ENCODE peak calls at places on chromosomes 4 and X, in four cellular contexts. D is prostate gland, E is breast epithelium, G is upper lobe of left lung. I is an unnamed sample.

GRCh38 chr4:156294577-156294976 is 340.9 kb upstream of the CTSO start:
- DNase-seq in D (no peak), E (no peak), G (peak; percentile 21), I (no peak)

GRCh38 chr4:40475609-40476008 is 140.5 kb downstream of the CHRNA9 start:
- DNase-seq in E (no peak), D (no peak), G (peak; percentile 47), I (no peak)

GRCh38 chrX:141652315-141652714 is 46.2 kb downstream of the SPANXD start:
- DNase-seq in D (no peak), E (no peak), G (no peak), I (no peak)

GRCh38 chrX:111244238-111244750 is 26.0 kb downstream of the CAPN6 start:
- DNase-seq in D (no peak), E (no peak), G (no peak), I (no peak)

GRCh38 chr4:13331827-13332226 is 152.3 kb downstream of the RAB28 start:
- DNase-seq in G (no peak), D (peak; percentile 42), E (no peak), I (no peak)

GRCh38 chr4:19224820-19225219 is 1026.9 kb upstream of the SLIT2 start:
- DNase-seq in E (no peak), G (no peak), D (no peak), I (no peak)

GRCh38 chr4:2049381-2049780 is 9.7 kb upstream of the NAT8L start:
- DNase-seq in D (no peak), G (no peak), E (no peak), I (no peak)

GRCh38 chr4:122663814-122664610 is 43.1 kb upstream of the IL21 start:
- DNase-seq in D (no peak), E (no peak), G (no peak), I (no peak)

GRCh38 chr4:102639602-102640001 is 121.2 kb downstream of the MANBA start:
- DNase-seq in G (no peak), D (no peak), E (no peak), I (no peak)

GRCh38 chrX:134172588-134173259 is 64.3 kb upstream of the CCDC160 start:
- DNase-seq in G (no peak), D (peak; percentile 33), E (no peak), I (no peak)

GRCh38 chr4:165210566-165210965 is 3.2 kb downstream of the KLHL2 start:
- DNase-seq in E (no peak), G (no peak), D (no peak), I (no peak)

GRCh38 chr4:14752341-14753046 is 249.8 kb upstream of the CPEB2 start:
- DNase-seq in G (no peak), E (no peak), D (no peak), I (no peak)
- TF ChIP-seq POLR2AphosphoS5 in G (no peak), E (no peak), D (no peak), I (no peak)

DNA sequence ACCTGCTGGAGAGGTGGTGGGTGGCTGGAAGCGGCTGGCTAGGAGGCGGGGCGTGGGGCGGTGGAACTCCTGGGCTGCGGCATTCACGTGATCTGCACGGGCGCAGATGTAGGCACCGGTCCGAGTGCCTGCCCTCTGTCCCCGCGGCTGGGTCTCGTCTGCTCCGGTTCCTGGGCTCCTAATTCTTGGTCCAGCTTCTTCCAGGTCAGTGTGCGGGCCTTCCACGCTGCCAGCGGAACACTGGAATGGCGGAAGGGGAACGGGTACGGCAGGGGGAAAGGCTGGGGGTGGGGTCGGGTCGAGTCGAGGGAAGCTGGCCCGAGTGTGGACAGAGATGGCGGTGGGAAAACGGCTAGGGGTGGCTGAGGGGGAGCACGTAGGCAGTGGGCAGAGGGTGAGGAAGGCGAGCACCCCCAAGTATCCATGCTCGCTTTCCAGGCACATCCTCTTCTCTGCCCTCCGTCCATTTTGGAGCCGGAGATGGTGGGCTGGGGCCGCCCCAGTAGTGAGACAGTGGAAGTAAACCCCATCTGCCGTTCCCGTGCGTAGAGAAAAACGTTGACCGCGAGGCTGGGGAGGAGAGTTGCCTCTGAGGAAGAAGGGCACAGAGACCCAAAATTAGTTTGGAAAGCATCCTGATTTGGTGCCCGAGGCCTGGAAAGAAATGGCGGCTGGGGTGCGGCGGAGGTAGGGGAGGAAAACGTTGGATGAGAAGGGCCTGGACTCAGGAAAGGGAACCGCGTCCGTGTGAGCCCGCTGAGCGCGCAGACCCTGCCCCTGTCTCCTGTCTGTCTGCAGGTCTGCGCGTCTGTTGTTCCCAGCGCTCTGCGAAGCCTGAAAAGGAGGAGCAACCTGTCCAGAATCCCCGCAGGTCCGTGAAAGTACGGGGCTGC is at the start of gene TCEAL4:
- DNase-seq in D (peak; percentile 53), G (peak; percentile 63), E (peak; percentile 66), I (peak; percentile 25)
- TF ChIP-seq POLR2A in D (peak; percentile 60), G (peak; percentile 51), E (no peak), I (no peak)

GRCh38 chr4:76215120-76215519 is 1.5 kb upstream of the SCARB2 start:
- DNase-seq in E (peak; percentile 57), G (no peak), D (peak; percentile 80), I (no peak)

GRCh38 chr4:76216975-76217814 is 3.6 kb upstream of the SCARB2 start:
- DNase-seq in D (no peak), G (no peak), E (no peak), I (no peak)

GRCh38 chr4:76216521-76216920 is 2.9 kb upstream of the SCARB2 start:
- DNase-seq in E (no peak), G (no peak), D (no peak), I (no peak)

GRCh38 chr4:76224193-76224592 is 10.6 kb upstream of the SCARB2 start:
- DNase-seq in G (no peak), D (no peak), E (no peak), I (no peak)

DNA sequence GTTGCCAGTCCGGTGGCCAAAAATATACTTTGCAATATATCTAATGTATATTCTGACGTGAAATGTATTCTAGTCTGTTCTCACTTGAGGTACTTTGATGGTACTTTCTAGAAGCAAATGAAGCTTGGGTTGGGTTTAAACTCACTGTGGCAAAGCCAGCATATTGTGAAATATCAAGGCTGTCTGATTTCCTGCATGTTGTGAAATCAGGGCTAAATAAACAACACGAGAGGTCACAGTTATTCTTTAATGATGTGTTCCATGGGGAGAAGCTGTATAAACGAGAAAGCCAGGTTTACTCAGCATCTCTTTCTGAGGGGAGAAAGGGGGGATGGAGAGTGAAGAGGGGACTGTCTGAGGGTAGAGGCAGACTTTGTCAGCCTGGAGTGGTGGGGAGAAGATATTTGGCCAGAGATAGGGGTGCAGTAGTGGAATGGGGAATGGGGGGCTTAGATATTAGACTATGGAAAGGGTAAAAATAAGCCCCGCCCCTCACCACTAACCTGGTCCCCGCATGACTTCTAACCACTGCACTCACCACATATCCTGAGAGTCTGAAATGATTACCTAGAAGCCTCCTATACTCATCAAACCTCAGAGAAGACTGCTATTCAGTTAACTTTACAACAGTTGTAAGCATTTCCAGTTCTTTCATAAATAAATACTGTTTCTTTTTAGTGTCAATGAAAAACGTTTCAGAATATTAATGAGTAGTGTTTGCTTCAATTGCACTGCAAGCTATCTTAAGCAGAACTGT is 5.9 kb upstream of the SCARB2 start:
- DNase-seq in E (no peak), G (no peak), D (no peak), I (no peak)
- TF ChIP-seq POLR2AphosphoS5 in E (peak; percentile 71), G (peak; percentile 88), D (peak; percentile 87), I (no peak)

DNA sequence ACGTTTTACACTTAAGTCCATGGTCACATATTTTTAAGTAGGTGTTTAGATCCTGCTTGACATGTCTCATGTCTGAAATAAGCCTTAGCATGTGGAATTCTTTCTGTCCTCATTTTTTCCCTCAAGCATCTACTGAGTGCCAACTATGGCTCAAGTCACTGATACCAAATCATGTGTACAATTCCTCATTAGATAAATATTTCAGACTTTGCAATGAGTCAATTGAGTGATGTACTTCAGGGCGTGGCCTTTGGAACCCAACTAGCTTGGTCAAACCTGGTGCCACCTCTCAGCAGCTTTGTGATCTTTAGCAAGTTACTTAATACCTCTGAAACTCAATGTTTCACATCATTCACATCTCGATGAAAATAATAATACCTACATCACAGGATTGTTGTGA is 12.6 kb upstream of the JADE1 start:
- DNase-seq in G (no peak), D (no peak), E (no peak), I (no peak)
- TF ChIP-seq POLR2A in G (no peak), D (no peak), E (no peak), I (no peak)

DNA sequence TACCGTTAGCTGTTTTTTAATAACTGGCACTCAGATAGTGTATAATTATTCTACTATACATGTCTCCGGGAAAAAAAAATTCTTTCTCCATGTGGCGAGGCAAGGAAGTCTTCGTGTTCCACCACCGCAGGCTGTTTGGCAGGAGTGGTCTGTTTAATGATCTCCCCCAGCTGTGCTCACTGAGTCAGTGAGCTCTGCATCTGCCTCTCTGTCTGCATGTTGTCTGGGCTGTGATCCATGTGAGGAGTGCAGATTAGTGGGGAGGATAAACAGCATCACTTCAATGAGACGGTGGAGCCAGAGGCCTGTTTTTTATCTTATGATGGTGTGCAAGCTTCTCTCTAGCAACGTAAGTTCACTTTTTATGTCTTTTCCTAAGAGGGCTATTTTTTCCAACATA is 69.8 kb downstream of the RPS3A start:
- DNase-seq in E (no peak), D (no peak), G (peak; percentile 37), I (no peak)
- TF ChIP-seq POLR2AphosphoS5 in E (peak; percentile 44), D (peak; percentile 23), G (peak; percentile 66), I (no peak)

I was measured in GM12892.